ENCODE peak calls at places on chromosomes 1 and 21, in six cellular contexts. C is K562, H is A549, D is HepG2, W is endothelial cell of umbilical vein, X is GM12878. K is an unnamed sample.

GRCh38 chr1:164382384-164382783 is 176.6 kb upstream of the PBX1 start:
- DNase-seq in H (no peak), C (no peak), D (no peak), W (no peak), X (no peak), K (no peak)

GRCh38 chr1:156487862-156488261 is 12.7 kb downstream of the MEF2D start:
- DNase-seq in W (no peak), X (no peak), C (no peak), H (no peak), D (no peak), K (no peak)

GRCh38 chr1:51671527-51672325 is 54.8 kb downstream of the OSBPL9 start:
- DNase-seq in W (peak), H (peak), X (no peak), C (peak), D (no peak), K (no peak)

GRCh38 chr1:160342520-160342919 is 530 bp downstream of the COPA start:
- DNase-seq in X (no peak), W (peak), C (peak), H (peak), D (no peak), K (peak)

GRCh38 chr1:192904438-192904895 is 95.6 kb downstream of the RGS2 start:
- DNase-seq in D (no peak), H (peak), W (peak), C (no peak), X (no peak), K (no peak)

GRCh38 chr21:45289655-45290515 is 2.2 kb upstream of the POFUT2 start:
- DNase-seq in H (peak), C (peak), W (no peak), D (no peak), X (no peak), K (peak)

GRCh38 chr21:23874271-23874670 is 1733.0 kb downstream of the MRPL39 start:
- DNase-seq in H (no peak), X (no peak), D (no peak), C (no peak), W (no peak), K (no peak)

GRCh38 chr1:155191904-155192303 is 15.8 kb downstream of the THBS3 start:
- DNase-seq in W (no peak), C (no peak), D (no peak), H (no peak), X (no peak), K (no peak)

GRCh38 chr1:58782308-58783089 is 1.3 kb downstream of the JUN start:
- DNase-seq in D (no peak), W (peak), X (no peak), H (peak), C (peak), K (peak)
- TF ChIP-seq POLR2A in D (peak), W (no peak), X (peak), H (peak), C (no peak), K (no peak)

GRCh38 chr1:147547065-147547464 is 5.8 kb downstream of the BCL9 start:
- DNase-seq in W (no peak), D (no peak), X (no peak), H (no peak), C (no peak), K (no peak)
- TF ChIP-seq MYC in W (no peak), D (no peak), X (no peak), H (no peak), C (no peak), K (no peak)

GRCh38 chr1:22039594-22040347 is 12.7 kb upstream of the CDC42 start:
- DNase-seq in C (peak), D (no peak), W (peak), H (peak), X (peak), K (peak)
- TF ChIP-seq POLR2A in C (peak), D (no peak), W (no peak), H (no peak), X (peak), K (peak)

GRCh38 chr1:77762072-77762476 is 2.4 kb upstream of the USP33 start:
- DNase-seq in D (peak), X (no peak), W (peak), C (peak), H (peak), K (peak)

GRCh38 chr1:77757066-77757584 is 2.5 kb downstream of the USP33 start:
- DNase-seq in D (no peak), X (no peak), C (no peak), W (no peak), H (no peak), K (no peak)

GRCh38 chr1:77756052-77756754 is 3.4 kb downstream of the USP33 start:
- DNase-seq in X (no peak), W (no peak), D (no peak), H (no peak), C (no peak), K (no peak)

GRCh38 chr1:77757616-77758015 is 2.0 kb downstream of the USP33 start:
- DNase-seq in W (no peak), C (no peak), D (no peak), X (no peak), H (no peak), K (peak)

GRCh38 chr1:77759090-77760028 is at the start of gene USP33:
- DNase-seq in X (no peak), H (peak), C (peak), W (peak), D (peak), K (peak)
- TF ChIP-seq MYC in X (no peak), H (no peak), C (no peak), W (no peak), D (peak), K (no peak)

GRCh38 chr1:1400576-1401456 is 1.7 kb upstream of the CCNL2 start:
- DNase-seq in X (no peak), D (peak), C (no peak), H (no peak), W (no peak), K (no peak)
- TF ChIP-seq POLR2A in X (peak), D (peak), C (peak), H (peak), W (no peak), K (no peak)

DNA sequence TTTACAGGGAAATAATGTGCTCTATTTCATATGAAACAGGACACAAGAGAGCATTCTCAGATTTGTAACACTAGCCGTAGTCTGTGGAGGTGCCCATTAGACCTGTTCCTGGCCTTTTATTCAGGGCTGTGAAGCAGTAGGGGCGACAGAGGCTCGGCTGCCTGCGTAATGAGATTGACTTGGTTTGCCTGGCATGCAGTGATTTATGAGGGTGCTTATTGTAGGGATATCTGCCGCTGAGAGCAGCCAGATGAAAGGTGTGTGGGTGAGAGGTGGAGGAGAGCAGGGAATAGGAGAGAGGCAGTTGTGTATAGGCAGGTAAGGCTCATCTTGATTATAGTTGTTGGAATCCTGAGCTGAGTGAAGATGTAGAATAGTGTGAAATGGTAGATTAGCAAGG is 51.3 kb downstream of the DNAJC6 start:
- DNase-seq in C (no peak), D (no peak), W (no peak), X (no peak), H (no peak), K (no peak)
- TF ChIP-seq MYC in C (no peak), D (no peak), W (no peak), X (no peak), H (no peak), K (no peak)

K was measured in NB4.